ENCODE peak calls at places on chromosomes 1 and 21, in five cellular contexts. O, Z, E, K and A are unnamed samples.

GRCh38 chr1:100187912-100188311 is 9.9 kb upstream of the LRRC39 start:
- DNase-seq in K (peak), O (peak), Z (no peak), E (no peak), A (peak)

GRCh38 chr21:37800496-37801061 is 115.7 kb downstream of the KCNJ6 start:
- DNase-seq in K (peak), O (no peak), E (no peak), Z (no peak), A (no peak)

GRCh38 chr1:23759277-23759676 is 16.0 kb downstream of the ELOA start:
- DNase-seq in O (no peak), K (no peak), Z (no peak), E (no peak), A (no peak)

GRCh38 chr1:42929434-42930177 is 29.1 kb downstream of the SLC2A1 start:
- DNase-seq in O (no peak), E (no peak), Z (no peak), K (no peak), A (no peak)

GRCh38 chr1:116375884-116376733 is 3.1 kb downstream of the ATP1A1 start:
- DNase-seq in O (peak), Z (peak), E (no peak), K (peak), A (peak)

GRCh38 chr1:113542221-113542701 is 151.9 kb downstream of the MAGI3 start:
- DNase-seq in O (no peak), K (peak), Z (peak), E (no peak), A (peak)

GRCh38 chr1:54046671-54047383 is 6.2 kb downstream of the TMEM59 start:
- DNase-seq in Z (no peak), O (no peak), K (peak), E (no peak), A (no peak)

GRCh38 chr1:233242827-233243483 is 52.6 kb downstream of the PCNX2 start:
- DNase-seq in K (no peak), O (no peak), Z (peak), E (no peak), A (no peak)

GRCh38 chr1:48109390-48110009 is 112.3 kb upstream of the TRABD2B start:
- DNase-seq in O (no peak), K (peak), E (peak), Z (peak), A (peak)

GRCh38 chr1:16143566-16144324 is 12.1 kb downstream of the EPHA2 start:
- DNase-seq in E (no peak), O (peak), K (peak), Z (no peak), A (peak)

GRCh38 chr21:44053567-44053966 is 41.5 kb downstream of the TRAPPC10 start:
- DNase-seq in E (no peak), K (no peak), O (no peak), Z (no peak), A (no peak)

GRCh38 chr1:185720633-185721272 is 13.4 kb upstream of the HMCN1 start:
- DNase-seq in Z (peak), O (no peak), E (no peak), K (peak), A (peak)

GRCh38 chr1:46062651-46063319 is 69.6 kb downstream of the PIK3R3 start:
- DNase-seq in K (peak), E (no peak), O (no peak), Z (peak), A (no peak)

GRCh38 chr1:201885531-201886075 is 3.1 kb upstream of the SHISA4 start:
- DNase-seq in Z (no peak), E (no peak), O (no peak), K (peak), A (peak)

GRCh38 chr21:15761508-15762100 is 31.8 kb downstream of the USP25 start:
- DNase-seq in E (no peak), O (peak), K (no peak), Z (no peak), A (no peak)

GRCh38 chr1:21673277-21673780 is 4.2 kb upstream of the RAP1GAP start:
- DNase-seq in Z (peak), O (peak), E (no peak), K (peak), A (no peak)

GRCh38 chr1:204992499-204992898 is 50.5 kb upstream of the CNTN2 start:
- DNase-seq in K (no peak), O (peak), Z (peak), E (no peak), A (no peak)

GRCh38 chr1:41776896-41777431 is 141.8 kb downstream of the HIVEP3 start:
- DNase-seq in K (no peak), Z (peak), O (peak), E (no peak), A (no peak)

GRCh38 chr21:31732891-31733520 is 1.1 kb upstream of the SCAF4 start:
- DNase-seq in K (no peak), Z (peak), E (peak), O (no peak), A (no peak)

GRCh38 chr1:27303509-27303908 is 18.5 kb upstream of the TMEM222 start:
- DNase-seq in E (no peak), O (no peak), K (no peak), Z (no peak), A (no peak)

GRCh38 chr21:44618909-44619308 is 7.0 kb downstream of the KRTAP10-8 start:
- DNase-seq in E (no peak), Z (no peak), K (no peak), O (no peak), A (no peak)

GRCh38 chr1:7373251-7373650 is 397.8 kb upstream of the VAMP3 start:
- DNase-seq in E (no peak), Z (no peak), O (no peak), K (no peak), A (no peak)

GRCh38 chr21:32994305-32994704 is 31.4 kb upstream of the OLIG2 start:
- DNase-seq in E (no peak), Z (peak), O (no peak), K (peak), A (peak)

GRCh38 chr1:108742268-108742667 is 4.2 kb upstream of the STXBP3 start:
- DNase-seq in Z (no peak), K (no peak), E (no peak), O (no peak), A (no peak)

GRCh38 chr1:233613252-233614172 is at the start of gene KCNK1:
- DNase-seq in Z (no peak), E (peak), K (peak), O (peak), A (peak)

GRCh38 chr1:165073402-165074007 is 283.0 kb downstream of the LMX1A start:
- DNase-seq in E (peak), O (no peak), Z (peak), K (peak), A (peak)

GRCh38 chr1:46130144-46130543 is 2.3 kb downstream of the PIK3R3 start:
- DNase-seq in Z (no peak), E (no peak), K (no peak), O (no peak), A (no peak)

GRCh38 chr1:206792939-206793607 is 20.8 kb upstream of the IL10 start:
- DNase-seq in E (peak), Z (no peak), K (peak), O (no peak), A (no peak)
- TF ChIP-seq CTCF in E (no peak), Z (no peak), K (no peak), O (no peak), A (no peak)

DNA sequence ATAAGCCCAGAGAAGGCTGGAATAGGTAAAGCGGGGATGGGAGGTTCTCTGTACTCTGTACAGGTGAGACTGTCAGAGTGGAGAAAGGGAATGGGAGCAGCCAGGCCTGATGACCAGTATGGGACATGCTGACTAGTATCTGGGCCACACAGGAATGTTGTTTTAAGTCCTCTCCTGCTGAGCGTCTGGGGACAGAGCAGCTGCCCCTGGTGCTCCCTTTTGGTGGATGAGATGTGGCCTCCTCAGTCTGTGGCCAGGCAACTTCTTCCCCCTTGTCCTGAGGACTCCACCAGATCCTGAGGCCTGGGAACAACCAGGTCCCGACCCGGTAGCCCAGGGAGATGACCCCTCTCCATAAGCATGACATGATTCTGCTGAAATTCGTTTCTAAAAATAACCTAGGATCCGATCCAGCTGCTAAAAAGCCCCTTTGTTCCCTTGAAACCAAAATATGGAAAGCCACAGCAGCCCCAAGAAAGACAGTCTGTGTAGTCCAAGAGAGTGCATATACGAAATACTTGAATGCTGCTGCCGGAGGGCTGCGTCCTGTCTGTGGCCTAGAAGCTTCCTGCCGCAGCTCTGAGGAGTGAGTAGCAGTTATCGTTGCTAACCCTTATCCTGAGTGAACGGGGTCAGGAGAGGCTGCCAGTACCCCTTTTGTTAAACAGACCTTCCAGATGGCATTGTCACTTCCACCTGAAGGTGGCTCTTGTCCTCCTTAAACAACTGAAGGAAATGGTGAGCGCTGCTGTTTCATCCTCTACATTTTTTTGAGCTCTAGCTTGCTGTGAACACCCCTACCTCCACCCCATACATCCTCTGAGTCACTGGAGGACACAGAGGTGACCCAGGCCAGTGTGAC is 47.1 kb downstream of the ATP2B4 start:
- DNase-seq in O (peak), K (peak), E (peak), Z (peak), A (peak)
- TF ChIP-seq CTCF in O (no peak), K (peak), E (no peak), Z (peak), A (peak)

GRCh38 chr1:168343566-168343965 is 62.9 kb downstream of the TBX19 start:
- DNase-seq in Z (peak), E (no peak), O (no peak), K (no peak), A (no peak)

GRCh38 chr1:168340796-168341510 is 60.3 kb downstream of the TBX19 start:
- DNase-seq in E (no peak), K (no peak), O (no peak), Z (peak), A (peak)

GRCh38 chr1:168341576-168341975 is 60.9 kb downstream of the TBX19 start:
- DNase-seq in E (no peak), K (peak), Z (no peak), O (no peak), A (peak)

GRCh38 chr1:168345939-168346338 is 65.3 kb downstream of the TBX19 start:
- DNase-seq in E (no peak), O (no peak), K (no peak), Z (no peak), A (no peak)

GRCh38 chr1:168342572-168343280 is 62.0 kb downstream of the TBX19 start:
- DNase-seq in Z (peak), O (peak), K (peak), E (peak), A (peak)
- TF ChIP-seq CTCF in Z (peak), O (peak), K (peak), E (peak), A (peak)

DNA sequence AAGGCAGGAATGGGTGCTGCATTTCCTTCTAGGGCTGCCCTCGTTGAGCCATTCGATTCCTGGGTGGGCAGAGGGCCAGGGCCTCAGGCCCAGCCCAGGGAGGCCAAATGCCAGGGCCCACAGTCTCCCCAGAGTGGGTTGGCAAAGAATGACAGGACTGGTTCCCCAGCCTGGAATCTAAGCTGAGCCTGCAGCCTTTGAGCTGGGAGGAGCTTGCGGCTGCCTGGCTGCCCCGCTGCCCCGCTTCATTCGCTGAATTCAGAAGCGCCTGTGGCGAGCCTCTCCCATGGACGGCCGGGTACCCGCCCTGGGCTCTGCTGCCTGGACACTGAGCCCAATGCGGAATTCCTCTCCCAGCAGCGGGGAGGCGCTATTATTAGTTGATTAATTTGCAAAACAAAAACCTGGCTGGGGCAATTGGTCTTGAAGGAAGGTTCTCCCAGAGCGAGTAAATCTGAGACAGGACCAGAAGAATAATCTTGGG is 32.3 kb upstream of the TARDBP start:
- DNase-seq in K (peak), Z (no peak), E (no peak), O (peak), A (peak)
- TF ChIP-seq CTCF in K (peak), Z (no peak), E (no peak), O (no peak), A (peak)

DNA sequence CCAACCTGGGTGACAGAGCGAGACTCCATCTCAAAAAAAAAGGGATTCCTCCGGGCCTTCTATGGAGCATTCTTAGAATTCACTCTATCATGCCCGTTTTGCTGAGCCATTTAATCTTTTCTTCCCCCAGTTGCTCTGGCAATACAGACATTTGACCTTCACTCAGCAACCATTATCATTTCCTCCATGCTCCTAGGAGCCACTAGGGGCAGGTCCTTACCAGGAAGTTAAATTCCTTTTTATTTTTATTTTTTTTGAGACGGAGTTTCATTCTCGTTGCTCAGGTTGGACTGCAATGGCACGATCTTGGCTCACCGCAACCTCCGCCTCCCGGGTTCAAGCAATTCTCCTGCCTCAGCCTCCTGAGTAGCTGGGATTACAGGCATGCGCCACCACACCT is 9.7 kb upstream of the CGN start:
- DNase-seq in K (no peak), E (no peak), Z (no peak), O (no peak), A (no peak)
- TF ChIP-seq CTCF in K (peak), E (no peak), Z (no peak), O (no peak), A (peak)

DNA sequence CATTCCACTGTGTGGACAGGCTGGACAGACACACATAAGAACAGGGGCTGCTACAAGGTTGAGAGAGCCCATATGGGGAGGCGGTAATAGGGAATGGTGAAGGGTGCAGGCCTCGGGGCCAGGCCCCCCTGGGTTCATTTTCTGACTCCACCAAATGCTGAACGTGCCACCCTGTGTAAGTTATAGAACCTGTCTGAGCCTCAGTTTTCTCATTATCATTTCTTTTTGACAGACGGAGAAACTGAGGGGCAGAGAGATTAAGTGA is 569.5 kb downstream of the PTPRU start:
- DNase-seq in Z (no peak), O (peak), E (no peak), K (no peak), A (no peak)
- TF ChIP-seq CTCF in Z (no peak), O (no peak), E (no peak), K (no peak), A (no peak)

DNA sequence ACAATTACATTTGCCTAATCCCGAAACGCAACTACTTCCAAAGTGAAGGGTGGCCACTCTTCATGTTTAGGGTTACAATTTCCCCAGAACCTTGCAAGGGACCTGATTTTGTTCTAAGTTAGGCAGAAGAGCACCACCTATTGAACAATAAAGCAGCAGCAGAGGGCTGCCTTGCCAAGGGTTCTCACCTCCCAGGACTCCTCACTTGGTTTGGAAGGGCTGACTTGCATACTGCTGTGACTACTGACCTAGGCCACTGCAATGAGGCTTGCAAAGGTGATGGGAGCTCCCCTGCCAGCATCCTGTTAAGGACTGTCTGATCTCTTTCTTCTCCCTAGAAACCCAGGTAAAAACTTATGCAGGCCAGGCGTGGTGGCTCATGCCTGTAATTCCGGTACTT is 14.2 kb downstream of the MTOR start:
- DNase-seq in E (no peak), O (no peak), Z (peak), K (no peak), A (no peak)
- TF ChIP-seq CTCF in E (no peak), O (no peak), Z (no peak), K (no peak), A (peak)

GRCh38 chr1:31800677-31800967 is 15.2 kb downstream of the SPOCD1 start:
- DNase-seq in O (no peak), K (no peak), Z (no peak), E (no peak), A (no peak)

GRCh38 chr1:31804098-31804497 is 11.7 kb downstream of the SPOCD1 start:
- DNase-seq in E (no peak), K (no peak), O (no peak), Z (no peak), A (no peak)

GRCh38 chr1:31801450-31801849 is 14.4 kb downstream of the SPOCD1 start:
- DNase-seq in E (no peak), Z (peak), K (no peak), O (no peak), A (no peak)

GRCh38 chr1:31803610-31804009 is 12.2 kb downstream of the SPOCD1 start:
- DNase-seq in E (no peak), K (no peak), O (no peak), Z (no peak), A (no peak)

DNA sequence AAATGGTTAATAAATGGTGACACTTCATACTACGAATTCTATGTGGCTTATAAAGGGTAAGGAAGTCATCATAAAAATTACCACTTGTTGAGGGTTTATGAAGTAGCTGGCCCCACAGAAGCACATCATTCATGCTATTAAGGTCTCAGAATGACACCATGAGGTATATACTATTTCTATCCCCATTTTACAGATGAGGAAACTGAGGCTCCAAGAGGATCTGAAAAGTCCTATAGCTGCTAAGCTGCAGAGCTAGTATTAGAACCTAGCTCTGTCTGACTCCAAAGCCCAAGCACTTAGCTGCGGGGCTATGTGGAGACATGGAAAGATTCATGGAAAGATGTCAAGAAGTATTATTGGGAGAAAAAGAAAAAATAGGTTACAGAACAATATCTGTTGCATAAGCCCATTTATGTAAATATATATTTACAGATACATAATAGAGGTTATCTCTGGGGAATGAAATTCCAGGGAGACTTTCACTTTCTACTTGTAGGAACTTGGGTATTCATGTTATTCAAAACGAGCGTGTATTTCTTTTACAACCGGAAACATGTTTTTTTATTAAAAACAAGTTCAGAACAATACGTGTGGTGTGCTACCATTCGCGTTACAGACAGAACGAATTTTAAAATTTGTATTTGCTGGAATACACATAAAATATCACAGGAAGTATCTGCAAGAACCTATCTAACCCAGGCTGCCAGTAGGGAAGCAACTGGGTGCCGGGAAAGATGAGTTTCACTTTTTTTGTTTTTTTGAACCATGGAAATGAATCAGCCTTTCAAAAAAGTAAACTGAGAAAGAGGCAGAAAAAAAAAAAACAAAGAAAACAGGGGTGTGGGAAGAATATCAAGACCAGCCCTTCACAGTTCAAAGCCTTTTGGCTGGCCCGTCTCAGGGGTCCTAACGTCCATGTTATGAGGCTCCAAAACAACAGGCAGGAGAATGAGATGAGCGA is 13.4 kb downstream of the SPOCD1 start:
- DNase-seq in Z (no peak), O (no peak), E (no peak), K (peak), A (no peak)
- TF ChIP-seq CTCF in Z (no peak), O (no peak), E (no peak), K (no peak), A (no peak)